ENCODE peak calls at places on chromosomes 12 and 14, in five cellular contexts. X is cardiac muscle cell; D is activated CD4-positive, alpha-beta T cell treated with anti-CD3 and anti-CD28 coated beads, Interleukin-2, amount 50 U/mL, for 1 hour; M is neural progenitor cell; P is LoVo. U is an unnamed sample.

GRCh38 chr12:80162177-80162576 is 62.8 kb downstream of the OTOGL start:
- DNase-seq in X (no peak), D (no peak), M (no peak), P (no peak), U (no peak)

GRCh38 chr12:120659151-120659525 is 18.7 kb downstream of the CABP1 start:
- DNase-seq in X (no peak), D (no peak), M (no peak), P (no peak), U (no peak)

GRCh38 chr14:67798731-67799130 is 17.7 kb downstream of the ZFYVE26 start:
- DNase-seq in X (no peak), D (no peak), M (no peak), P (no peak), U (no peak)

GRCh38 chr12:100926669-100927248 is 132.2 kb downstream of the ANO4 start:
- DNase-seq in X (peak; percentile 49), D (no peak), M (peak; percentile 84), P (no peak), U (no peak)

GRCh38 chr12:32549675-32550079 is 129.4 kb upstream of the DNM1L start:
- DNase-seq in X (peak; percentile 64), D (no peak), M (peak; percentile 32), P (no peak), U (no peak)

GRCh38 chr12:130669205-130669557 is 46.9 kb downstream of the RIMBP2 start:
- DNase-seq in X (no peak), D (no peak), M (no peak), P (no peak), U (no peak)

GRCh38 chr12:128021561-128021960 is 245.4 kb upstream of the TMEM132C start:
- DNase-seq in X (no peak), D (no peak), M (no peak), P (no peak), U (no peak)

GRCh38 chr14:77613207-77613606 is 3.2 kb downstream of the SPTLC2 start:
- DNase-seq in X (peak; percentile 27), D (no peak), M (no peak), P (peak; percentile 26), U (no peak)

GRCh38 chr12:42208574-42208973 is 29.5 kb downstream of the YAF2 start:
- DNase-seq in X (no peak), D (no peak), M (no peak), P (no peak), U (no peak)

GRCh38 chr12:32444895-32445294 is 45.5 kb downstream of the FGD4 start:
- DNase-seq in X (peak; percentile 89), D (no peak), M (peak; percentile 29), P (peak; percentile 96), U (no peak)

GRCh38 chr14:91306547-91306946 is 62.0 kb upstream of the GPR68 start:
- DNase-seq in X (no peak), D (no peak), M (no peak), P (no peak), U (no peak)

GRCh38 chr12:121124402-121125109 is 8.1 kb upstream of the P2RX7 start:
- DNase-seq in X (peak; percentile 93), D (no peak), M (no peak), P (peak; percentile 94), U (no peak)

U was measured in Right ventricle myocardium superior.